ENCODE peak calls at places on chromosomes 3 and 15, in six cellular contexts. K is AG04450, I is WERI-Rb-1, L is body of pancreas, R is pancreas, A is cardiac muscle cell. Q is an unnamed sample.

GRCh38 chr3:101635954-101636798 is 40.8 kb downstream of the ZBTB11 start:
- DNase-seq in K (no peak), I (peak), L (peak), R (peak), A (peak), Q (peak)

GRCh38 chr3:123559040-123559861 is 25.6 kb downstream of the HACD2 start:
- DNase-seq in K (no peak), I (peak), L (peak), R (no peak), A (peak), Q (peak)

GRCh38 chr3:97579365-97579764 is 185.2 kb upstream of the ARL6 start:
- DNase-seq in K (no peak), I (no peak), L (no peak), R (no peak), A (no peak), Q (peak)

GRCh38 chr3:24640330-24640877 is 145.8 kb upstream of the THRB start:
- DNase-seq in K (no peak), I (no peak), L (peak), R (no peak), A (peak), Q (peak)

GRCh38 chr3:16143870-16144568 is 30.5 kb upstream of the GALNT15 start:
- DNase-seq in K (no peak), I (no peak), L (no peak), R (no peak), A (no peak), Q (no peak)

GRCh38 chr3:177676947-177677587 is 479.8 kb upstream of the TBL1XR1 start:
- DNase-seq in K (no peak), I (no peak), L (peak), R (no peak), A (no peak), Q (no peak)

GRCh38 chr15:76147906-76148553 is 88.2 kb downstream of the TMEM266 start:
- DNase-seq in K (peak), I (peak), L (peak), R (no peak), A (peak), Q (peak)

GRCh38 chr3:135757421-135757820 is 208.1 kb upstream of the PPP2R3A start:
- DNase-seq in K (no peak), I (no peak), L (no peak), R (no peak), A (no peak), Q (no peak)

GRCh38 chr3:39191773-39192172 is 622 bp downstream of the XIRP1 start:
- DNase-seq in K (no peak), I (no peak), L (no peak), R (no peak), A (no peak), Q (no peak)

GRCh38 chr15:51046016-51046415 is 48.7 kb downstream of the TNFAIP8L3 start:
- DNase-seq in K (no peak), I (no peak), L (no peak), R (no peak), A (no peak), Q (no peak)

GRCh38 chr15:48176957-48177356 is 1.1 kb downstream of the MYEF2 start:
- DNase-seq in K (no peak), I (no peak), L (no peak), R (no peak), A (no peak), Q (no peak)

GRCh38 chr15:28955160-28955502 is 69.4 kb downstream of the APBA2 start:
- DNase-seq in K (no peak), I (no peak), L (no peak), R (no peak), A (peak), Q (no peak)

GRCh38 chr15:99424978-99425665 is 140.7 kb upstream of the MEF2A start:
- DNase-seq in K (peak), I (no peak), L (no peak), R (no peak), A (peak), Q (peak)

GRCh38 chr15:82832601-82833209 is 23.3 kb downstream of the WHAMM start:
- DNase-seq in K (peak), I (no peak), L (no peak), R (no peak), A (peak), Q (peak)

GRCh38 chr15:36414670-36415069 is 164.8 kb upstream of the CDIN1 start:
- DNase-seq in K (no peak), I (no peak), L (no peak), R (no peak), A (peak), Q (no peak)

GRCh38 chr3:81910244-81910852 is 148.9 kb upstream of the GBE1 start:
- DNase-seq in K (no peak), I (peak), L (peak), R (no peak), A (peak), Q (peak)

GRCh38 chr3:65829228-65829627 is 209.5 kb downstream of the MAGI1 start:
- DNase-seq in K (no peak), I (no peak), L (no peak), R (no peak), A (no peak), Q (no peak)

GRCh38 chr3:76570436-76571057 is 469.4 kb upstream of the ROBO2 start:
- DNase-seq in K (no peak), I (no peak), L (no peak), R (no peak), A (peak), Q (peak)

GRCh38 chr15:88613074-88613944 is 7.8 kb upstream of the AEN start:
- DNase-seq in K (no peak), I (no peak), L (no peak), R (no peak), A (peak), Q (no peak)

GRCh38 chr15:88609344-88609743 is 11.8 kb upstream of the AEN start:
- DNase-seq in K (no peak), I (no peak), L (no peak), R (no peak), A (no peak), Q (no peak)

GRCh38 chr15:88608607-88609181 is 12.4 kb upstream of the AEN start:
- DNase-seq in K (no peak), I (no peak), L (no peak), R (no peak), A (no peak), Q (no peak)

GRCh38 chr15:88612186-88612796 is 8.8 kb upstream of the AEN start:
- DNase-seq in K (no peak), I (no peak), L (no peak), R (no peak), A (no peak), Q (no peak)

DNA sequence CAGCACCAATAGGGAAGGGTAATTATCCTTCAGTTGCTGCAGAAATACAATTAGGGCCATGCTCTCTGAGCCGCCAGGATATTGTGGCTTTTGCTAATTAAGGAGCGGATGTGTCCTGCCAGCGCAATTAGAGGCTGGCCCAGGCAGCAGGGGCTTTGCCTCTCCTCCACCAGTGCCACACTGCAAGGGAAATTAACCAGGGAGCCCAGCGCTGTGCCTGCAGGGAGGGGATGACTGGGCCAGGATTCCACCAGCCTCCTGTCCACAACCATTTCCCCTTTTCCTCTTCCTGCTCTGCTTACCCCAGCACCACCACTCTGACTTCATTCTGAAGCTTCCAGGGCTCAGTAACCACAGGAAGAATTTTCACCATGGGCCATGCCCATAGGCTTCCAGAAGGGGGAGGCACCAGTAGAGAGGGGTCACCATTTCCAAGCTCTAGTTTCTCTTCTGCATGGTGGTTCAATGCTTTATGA is 10.3 kb upstream of the AEN start:
- DNase-seq in K (no peak), I (no peak), L (no peak), R (no peak), A (no peak), Q (no peak)
- TF ChIP-seq CTCF in K (peak), I (peak), L (no peak), R (no peak), A (peak), Q (no peak)

DNA sequence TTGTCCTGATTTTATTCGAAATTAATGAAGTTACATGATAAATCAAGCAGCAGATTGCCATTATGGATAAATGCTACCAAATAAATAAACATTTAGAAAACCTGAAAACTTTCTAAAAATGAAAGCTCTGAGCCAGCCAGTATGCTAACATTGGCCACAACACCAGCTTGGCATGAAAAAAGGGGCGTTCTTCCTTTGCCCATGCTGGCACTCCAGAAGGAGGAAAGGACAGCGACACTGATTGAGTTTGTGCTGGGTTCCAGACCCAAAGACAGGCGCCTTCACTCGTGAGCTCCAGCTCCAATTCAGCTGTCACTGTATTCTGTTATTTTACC is 5.1 kb downstream of the STIMATE start:
- DNase-seq in K (no peak), I (no peak), L (peak), R (no peak), A (no peak), Q (no peak)
- H3K27ac ChIP-seq in K (peak), I (no peak), L (peak), R (no peak), A (no peak), Q (no peak)

DNA sequence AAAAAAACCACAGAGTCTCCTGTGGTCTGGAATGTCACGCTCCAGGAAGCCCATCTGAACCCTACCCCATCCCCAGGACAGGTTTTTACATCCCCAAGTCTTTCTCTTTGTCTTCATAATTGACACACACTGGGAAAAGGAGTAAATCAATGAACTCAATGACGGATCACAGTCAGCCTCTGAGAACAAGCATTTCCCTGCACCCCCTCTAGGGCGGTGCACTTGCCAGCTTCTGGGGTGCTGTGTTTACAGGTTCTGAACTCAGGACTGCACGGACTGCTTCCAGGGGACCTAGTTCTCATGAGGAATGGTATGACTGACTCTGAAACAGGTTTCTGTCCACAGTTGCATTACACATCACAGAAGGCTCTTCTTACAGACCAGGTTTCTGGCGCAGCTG is 81.1 kb downstream of the NUP210 start:
- DNase-seq in K (no peak), I (no peak), L (no peak), R (no peak), A (no peak), Q (no peak)
- TF ChIP-seq CTCF in K (no peak), I (no peak), L (no peak), R (no peak), A (no peak), Q (no peak)

GRCh38 chr3:21718161-21718765 is 32.7 kb downstream of the ZNF385D start:
- DNase-seq in K (peak), I (no peak), L (no peak), R (no peak), A (peak), Q (peak)
- H3K27ac ChIP-seq in K (no peak), I (no peak), L (no peak), R (no peak), A (no peak), Q (no peak)

GRCh38 chr3:186532641-186533072 is 11.5 kb downstream of the CRYGS start:
- DNase-seq in K (no peak), I (no peak), L (no peak), R (no peak), A (no peak), Q (no peak)

GRCh38 chr3:186534113-186534669 is 10.0 kb downstream of the CRYGS start:
- DNase-seq in K (no peak), I (no peak), L (no peak), R (no peak), A (no peak), Q (no peak)

GRCh38 chr3:186529204-186529999 is 14.8 kb downstream of the CRYGS start:
- DNase-seq in K (no peak), I (peak), L (no peak), R (no peak), A (no peak), Q (no peak)

GRCh38 chr3:186526256-186526606 is 17.9 kb downstream of the CRYGS start:
- DNase-seq in K (no peak), I (no peak), L (no peak), R (no peak), A (no peak), Q (no peak)

GRCh38 chr3:186530415-186530814 is 13.8 kb downstream of the CRYGS start:
- DNase-seq in K (no peak), I (no peak), L (no peak), R (no peak), A (no peak), Q (no peak)
- TF ChIP-seq CTCF in K (no peak), I (no peak), L (no peak), R (no peak), A (no peak), Q (no peak)

DNA sequence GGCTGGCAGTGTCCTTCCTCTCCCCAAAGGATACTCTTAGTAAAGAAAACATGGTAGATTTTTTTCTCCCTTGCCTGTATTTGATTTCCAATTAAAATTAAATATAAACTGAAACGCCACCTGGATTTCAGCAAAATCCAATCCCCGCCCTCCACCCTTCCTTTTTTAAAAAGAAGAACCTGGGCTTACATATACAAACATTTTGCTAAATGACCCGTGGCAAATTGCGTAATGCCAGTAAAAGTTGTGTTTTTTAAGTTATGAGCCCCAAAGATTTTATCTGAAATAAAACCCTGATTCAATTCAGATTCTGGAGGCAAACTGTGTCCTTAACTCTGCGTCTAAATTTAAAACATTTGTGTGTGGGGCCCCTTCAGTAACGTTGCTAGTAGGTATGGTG is 403.0 kb downstream of the FOXP1 start:
- DNase-seq in K (no peak), I (no peak), L (no peak), R (no peak), A (no peak), Q (no peak)
- H3K27ac ChIP-seq in K (no peak), I (no peak), L (no peak), R (no peak), A (no peak), Q (no peak)

DNA sequence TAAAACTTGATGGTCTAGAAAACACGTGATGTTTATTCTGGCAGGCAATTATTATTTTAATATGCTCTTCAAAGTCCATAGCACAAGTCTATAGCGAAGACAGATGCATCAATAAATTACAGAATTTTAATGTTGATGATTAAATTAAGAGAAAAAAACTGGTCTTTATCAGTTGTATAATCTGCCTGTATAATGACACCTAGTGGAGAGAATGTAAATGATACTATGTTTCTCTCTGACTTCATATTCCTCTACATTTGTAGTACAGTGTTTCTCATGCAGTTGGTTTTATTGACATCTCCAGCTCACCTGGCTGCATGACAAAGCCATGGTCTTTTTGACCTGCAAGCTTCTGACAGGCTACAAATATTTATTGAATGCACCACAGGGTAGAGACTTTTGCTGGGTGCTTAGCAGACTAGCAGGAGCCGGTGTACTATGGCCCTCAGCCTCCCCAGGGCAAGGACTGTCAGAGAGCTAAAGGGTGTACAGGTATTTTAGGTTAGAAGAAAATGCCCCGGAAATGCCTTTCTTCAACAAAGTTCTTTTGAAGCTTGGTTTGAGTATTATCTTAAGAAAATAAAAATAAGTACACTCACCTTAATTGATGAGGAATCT is 289.9 kb downstream of the GAP43 start:
- DNase-seq in K (no peak), I (no peak), L (no peak), R (no peak), A (no peak), Q (peak)
- TF ChIP-seq CTCF in K (peak), I (peak), L (peak), R (peak), A (peak), Q (peak)

DNA sequence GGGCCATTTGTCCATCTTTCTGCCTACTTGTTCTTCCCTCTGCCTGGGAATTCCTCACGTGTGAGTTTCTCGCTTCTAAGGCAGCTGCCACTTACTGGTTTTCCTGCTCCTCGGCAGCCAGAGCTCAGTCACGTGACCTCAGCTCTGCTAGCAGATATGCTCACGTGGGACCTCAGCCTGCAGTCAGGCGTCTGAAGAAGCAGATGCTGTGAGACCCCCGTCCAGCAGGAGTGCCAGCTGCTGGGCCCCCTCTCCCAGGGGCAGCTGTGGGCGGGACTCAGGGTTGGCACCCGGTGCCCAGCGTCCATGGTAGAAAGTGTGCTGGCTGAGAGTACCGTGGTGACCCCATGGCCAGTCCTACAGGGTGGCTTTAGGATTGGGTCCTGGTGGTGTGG is 161.3 kb upstream of the TLE3 start:
- DNase-seq in K (peak), I (no peak), L (peak), R (peak), A (peak), Q (no peak)
- H3K27ac ChIP-seq in K (no peak), I (no peak), L (no peak), R (no peak), A (no peak), Q (no peak)

Q was measured in RWPE1.